ENCODE peak calls at places on chromosomes 3 and 15, in eight cellular contexts. U is pancreas, O is BJ, V is fibroblast of lung, C is Calu3, N is WERI-Rb-1, R is astrocyte of the cerebellum, L is foreskin fibroblast. G is an unnamed sample.
A peak's percentile ranks its signal among the peaks of the same experiment; 100 is the strongest.

GRCh38 chr3:58429657-58430056 is 4.0 kb downstream of the PDHB start:
- DNase-seq in U (no peak), O (no peak), V (peak; percentile 22), C (no peak), N (no peak), R (peak; percentile 29), L (peak; percentile 24), G (no peak)

GRCh38 chr15:38320181-38320580 is 67.5 kb downstream of the SPRED1 start:
- DNase-seq in U (no peak), O (no peak), V (peak; percentile 38), C (no peak), N (no peak), R (no peak), L (peak; percentile 30), G (no peak)

GRCh38 chr3:68972358-68972979 is 40.1 kb upstream of the TAFA4 start:
- DNase-seq in U (peak; percentile 4), O (no peak), V (peak; percentile 39), C (peak; percentile 67), N (peak; percentile 82), R (peak; percentile 23), L (peak; percentile 31), G (no peak)

GRCh38 chr3:60045686-60046085 is 995.9 kb upstream of the CFAP20DC start:
- DNase-seq in U (no peak), O (no peak), V (no peak), C (no peak), N (no peak), R (no peak), L (no peak), G (no peak)

GRCh38 chr15:57253082-57253481 is 123.2 kb upstream of the CGNL1 start:
- DNase-seq in U (no peak), O (no peak), V (no peak), C (no peak), N (no peak), R (no peak), L (no peak), G (no peak)

GRCh38 chr15:75199347-75199976 is 2.2 kb upstream of the C15orf39 start:
- DNase-seq in U (no peak), O (no peak), V (no peak), C (no peak), N (no peak), R (no peak), L (no peak), G (no peak)

GRCh38 chr15:70723927-70724326 is 39.4 kb downstream of the UACA start:
- DNase-seq in U (no peak), O (no peak), V (no peak), C (no peak), N (no peak), R (no peak), L (no peak), G (no peak)

GRCh38 chr3:45362768-45363167 is 25.6 kb upstream of the LARS2 start:
- DNase-seq in U (no peak), O (no peak), V (no peak), C (no peak), N (no peak), R (no peak), L (peak; percentile 52), G (no peak)

GRCh38 chr3:52051444-52051843 is 4.9 kb downstream of the DUSP7 start:
- DNase-seq in U (no peak), O (no peak), V (no peak), C (no peak), N (no peak), R (no peak), L (no peak), G (no peak)

GRCh38 chr3:52054689-52055511 is 1.5 kb downstream of the DUSP7 start:
- DNase-seq in U (no peak), O (no peak), V (no peak), C (no peak), N (no peak), R (no peak), L (no peak), G (no peak)

GRCh38 chr3:52053307-52054304 is 2.8 kb downstream of the DUSP7 start:
- DNase-seq in U (no peak), O (no peak), V (no peak), C (no peak), N (no peak), R (no peak), L (peak; percentile 51), G (peak; percentile 39)

GRCh38 chr3:52050571-52050970 is 5.8 kb downstream of the DUSP7 start:
- DNase-seq in U (no peak), O (no peak), V (no peak), C (no peak), N (no peak), R (no peak), L (no peak), G (no peak)

GRCh38 chr3:52052831-52053306 is 3.5 kb downstream of the DUSP7 start:
- DNase-seq in U (peak; percentile 43), O (peak; percentile 31), V (peak; percentile 79), C (no peak), N (peak; percentile 93), R (no peak), L (peak; percentile 84), G (peak; percentile 20)
- TF ChIP-seq CTCF in U (no peak), O (peak; percentile 66), V (peak; percentile 49), C (no peak), N (peak; percentile 73), R (peak; percentile 52), L (peak; percentile 52), G (no peak)

GRCh38 chr3:27108322-27108721 is 260.9 kb downstream of the NEK10 start:
- DNase-seq in U (no peak), O (no peak), V (no peak), C (no peak), N (no peak), R (no peak), L (no peak), G (no peak)

GRCh38 chr3:27110020-27110419 is 259.2 kb downstream of the NEK10 start:
- DNase-seq in U (no peak), O (no peak), V (no peak), C (no peak), N (no peak), R (no peak), L (no peak), G (no peak)

DNA sequence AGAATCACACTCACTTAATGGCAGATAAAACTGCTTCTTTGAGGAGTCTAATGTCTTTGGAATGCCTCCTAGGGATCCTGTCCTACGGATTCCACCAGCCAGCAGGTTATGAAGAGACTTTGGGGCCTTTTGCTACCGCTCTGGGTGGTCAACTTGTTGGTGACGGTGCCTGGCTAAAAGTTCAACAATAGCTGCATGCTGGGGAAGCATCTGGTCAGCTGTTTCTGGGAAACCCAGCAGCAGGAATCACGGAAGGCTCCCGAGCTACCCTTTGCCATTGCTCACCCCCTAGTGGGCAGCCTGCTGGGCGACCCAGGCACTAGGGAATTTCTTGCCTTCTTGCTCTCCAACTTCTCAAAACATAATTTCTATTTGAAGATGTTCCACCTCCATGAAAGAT is 263.3 kb downstream of the NEK10 start:
- DNase-seq in U (peak; percentile 9), O (no peak), V (no peak), C (peak; percentile 38), N (peak; percentile 56), R (no peak), L (no peak), G (no peak)
- TF ChIP-seq CTCF in U (peak; percentile 16), O (peak; percentile 27), V (peak; percentile 27), C (peak; percentile 35), N (peak; percentile 72), R (no peak), L (no peak), G (no peak)

DNA sequence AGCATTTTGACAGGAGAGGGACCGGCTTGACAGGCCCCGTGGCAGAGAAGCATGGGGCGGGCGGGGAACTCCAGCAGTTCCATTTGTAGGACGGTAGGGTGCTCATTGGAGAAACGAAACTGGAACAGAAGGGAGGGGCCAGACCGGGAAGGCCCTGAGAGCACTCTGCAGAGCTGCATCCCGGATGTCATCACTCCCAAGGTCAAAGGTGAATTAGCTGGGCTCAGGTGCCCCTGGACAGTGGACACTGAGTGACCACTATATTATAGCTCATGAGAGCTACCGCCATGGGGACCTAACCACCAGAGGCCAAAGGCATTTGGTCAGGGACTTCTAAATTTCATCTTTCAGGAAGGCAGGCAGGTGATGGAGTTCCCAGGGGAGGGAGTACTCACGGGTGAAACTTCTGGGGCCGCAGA is 7.3 kb downstream of the CSRNP1 start:
- DNase-seq in U (no peak), O (no peak), V (no peak), C (no peak), N (no peak), R (no peak), L (no peak), G (no peak)
- TF ChIP-seq CTCF in U (no peak), O (no peak), V (no peak), C (no peak), N (no peak), R (no peak), L (no peak), G (no peak)

DNA sequence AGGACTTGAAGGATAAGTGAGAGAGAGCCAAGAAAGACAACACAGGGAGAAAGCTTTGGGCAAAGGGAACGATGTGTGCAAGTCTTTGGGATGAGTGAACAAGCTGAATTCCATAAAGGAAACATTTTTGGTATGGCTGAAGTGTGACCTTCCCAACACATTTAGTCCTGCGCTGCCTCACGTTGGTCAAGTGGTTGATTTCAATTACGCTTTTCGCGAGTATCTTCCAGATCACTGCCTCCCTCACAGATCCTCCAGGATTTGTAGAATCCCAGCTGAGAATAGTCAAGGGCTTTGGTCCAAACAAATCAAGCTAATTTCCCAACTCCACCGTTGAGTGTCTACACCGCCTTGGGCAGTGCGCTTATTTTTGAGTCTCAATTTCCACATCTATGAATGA is 338.4 kb upstream of the ADAMTS9 start:
- DNase-seq in U (no peak), O (no peak), V (no peak), C (no peak), N (no peak), R (no peak), L (no peak), G (no peak)
- TF ChIP-seq CTCF in U (no peak), O (no peak), V (no peak), C (no peak), N (no peak), R (no peak), L (no peak), G (no peak)

G was measured in activated B cell treated with CpG ODN at 0.5 μM for 24 hours.